ENCODE peak calls at places on chromosomes 13 and 19, in seven cellular contexts. G is CD4-positive, alpha-beta memory T cell; V is stomach; A is heart right ventricle; Y is CD8-positive, alpha-beta memory T cell; F is body of pancreas; W is left ventricle myocardium inferior. Q is an unnamed sample.

GRCh38 chr19:10390652-10391286 is 10.4 kb upstream of the TYK2 start:
- DNase-seq in G (peak), V (peak), A (peak), Y (peak), F (peak), W (peak), Q (no peak)

GRCh38 chr19:5539431-5539833 is 28.3 kb downstream of the TINCR start:
- DNase-seq in G (no peak), V (no peak), A (peak), Y (no peak), F (no peak), W (peak), Q (peak)

GRCh38 chr13:81726037-81726726 is 1385.3 kb upstream of the SPRY2 start:
- DNase-seq in G (no peak), V (no peak), A (no peak), Y (no peak), F (no peak), W (no peak), Q (no peak)

GRCh38 chr13:34066344-34066743 is 248.4 kb downstream of the RFC3 start:
- DNase-seq in G (no peak), V (no peak), A (no peak), Y (no peak), F (no peak), W (no peak), Q (no peak)

GRCh38 chr13:33717775-33718174 is 100.2 kb upstream of the RFC3 start:
- DNase-seq in G (no peak), V (no peak), A (no peak), Y (no peak), F (no peak), W (no peak), Q (no peak)

GRCh38 chr13:100210966-100211710 is 122.2 kb downstream of the PCCA start:
- DNase-seq in G (no peak), V (no peak), A (no peak), Y (no peak), F (no peak), W (no peak), Q (no peak)

GRCh38 chr19:18746393-18747167 is 44.5 kb downstream of the COMP start:
- DNase-seq in G (no peak), V (no peak), A (no peak), Y (no peak), F (no peak), W (no peak), Q (no peak)

GRCh38 chr19:54708781-54709180 is 15.5 kb upstream of the KIR3DL3 start:
- DNase-seq in G (no peak), V (no peak), A (no peak), Y (no peak), F (no peak), W (no peak), Q (no peak)

GRCh38 chr13:29591310-29591709 is 4.2 kb downstream of the SLC7A1 start:
- DNase-seq in G (no peak), V (no peak), A (no peak), Y (no peak), F (no peak), W (no peak), Q (no peak)

GRCh38 chr19:29806098-29806866 is 5.5 kb upstream of the CCNE1 start:
- DNase-seq in G (no peak), V (no peak), A (peak), Y (no peak), F (peak), W (peak), Q (no peak)

GRCh38 chr19:8320564-8321066 is 560 bp downstream of the NDUFA7 start:
- DNase-seq in G (no peak), V (no peak), A (no peak), Y (no peak), F (no peak), W (no peak), Q (peak)

DNA sequence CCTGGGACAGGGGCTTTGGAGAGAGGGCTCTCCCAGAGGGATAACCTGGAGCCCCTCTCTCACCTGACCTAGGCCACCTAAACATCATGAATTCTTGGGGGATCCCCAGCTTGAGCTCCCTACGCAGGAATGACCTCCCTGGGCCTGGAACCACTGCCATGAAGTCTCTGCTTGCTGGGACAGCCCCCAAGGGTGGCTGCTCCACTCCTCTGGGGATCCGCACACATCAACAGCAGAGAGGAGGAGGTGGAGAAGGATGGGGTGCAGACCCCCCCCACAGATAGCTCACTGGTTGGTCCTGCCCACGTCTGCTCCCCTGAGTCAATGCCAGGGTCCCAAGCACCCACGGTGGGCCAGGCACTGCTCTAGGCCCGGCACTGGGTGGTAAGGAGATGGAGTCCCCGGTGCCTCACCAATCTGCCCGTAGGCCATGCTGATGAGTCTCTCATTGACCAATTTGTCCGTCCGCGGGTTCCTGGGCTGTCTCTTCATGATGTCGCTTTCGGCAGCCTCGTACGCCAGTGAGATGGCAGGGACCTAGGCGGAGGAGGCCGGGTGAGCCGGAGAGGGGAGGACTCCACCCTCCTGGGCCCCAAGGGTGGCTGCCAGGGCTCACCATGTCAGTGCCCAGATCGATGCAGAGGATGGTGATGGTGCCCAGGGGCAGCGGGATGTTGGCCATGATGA is 10.8 kb upstream of the RABAC1 start:
- DNase-seq in G (no peak), V (no peak), A (no peak), Y (no peak), F (no peak), W (no peak), Q (no peak)
- H3K27ac ChIP-seq in G (no peak), V (no peak), A (no peak), Y (no peak), F (no peak), W (no peak), Q (no peak)

DNA sequence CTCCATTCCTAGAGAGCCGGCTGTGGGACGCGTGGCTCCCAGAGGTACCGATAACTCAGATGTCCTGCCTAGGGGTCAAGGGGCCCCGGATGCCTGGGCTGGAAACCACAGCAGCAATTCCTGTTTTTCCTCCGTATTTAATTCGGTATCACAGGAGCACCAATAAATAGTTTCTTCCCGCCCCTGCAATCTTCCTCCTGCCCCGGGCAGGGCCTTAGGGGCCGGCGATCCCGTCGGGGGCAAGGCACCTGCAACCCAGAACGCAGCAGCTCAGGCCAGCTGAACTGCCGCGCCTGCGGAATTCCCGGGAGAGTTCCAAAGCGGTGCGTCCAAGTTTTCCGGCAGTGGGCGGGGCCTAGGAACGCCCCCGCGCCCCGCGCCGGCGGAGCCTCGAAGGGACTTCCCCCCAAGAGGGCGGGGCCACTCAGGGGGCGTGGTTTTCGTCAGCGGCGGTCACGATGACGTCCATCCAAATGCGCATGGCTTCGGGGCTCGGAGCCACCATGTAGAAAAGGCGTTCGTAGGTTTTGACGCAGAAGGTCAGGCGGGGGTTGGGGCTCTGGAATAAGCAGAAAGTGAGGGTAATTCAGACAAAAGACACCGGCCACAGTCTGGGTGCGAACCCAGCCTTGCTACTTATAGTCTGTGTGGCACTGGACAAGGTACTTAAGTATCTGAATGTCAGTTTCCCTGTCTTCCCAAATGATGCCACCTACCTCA is 9.7 kb upstream of the LYPD3 start:
- DNase-seq in G (peak), V (peak), A (peak), Y (peak), F (peak), W (peak), Q (peak)
- H3K27ac ChIP-seq in G (peak), V (peak), A (peak), Y (peak), F (peak), W (peak), Q (peak)

GRCh38 chr13:21075303-21076264 is 14.2 kb upstream of the LATS2 start:
- DNase-seq in G (peak), V (peak), A (peak), Y (no peak), F (peak), W (peak), Q (no peak)

GRCh38 chr13:21076265-21076653 is 14.9 kb upstream of the LATS2 start:
- DNase-seq in G (no peak), V (no peak), A (no peak), Y (no peak), F (no peak), W (no peak), Q (no peak)

GRCh38 chr13:21077360-21078353 is 16.3 kb upstream of the LATS2 start:
- DNase-seq in G (no peak), V (no peak), A (no peak), Y (no peak), F (no peak), W (no peak), Q (no peak)

GRCh38 chr13:21071894-21072293 is 10.5 kb upstream of the LATS2 start:
- DNase-seq in G (no peak), V (no peak), A (no peak), Y (no peak), F (no peak), W (no peak), Q (no peak)

DNA sequence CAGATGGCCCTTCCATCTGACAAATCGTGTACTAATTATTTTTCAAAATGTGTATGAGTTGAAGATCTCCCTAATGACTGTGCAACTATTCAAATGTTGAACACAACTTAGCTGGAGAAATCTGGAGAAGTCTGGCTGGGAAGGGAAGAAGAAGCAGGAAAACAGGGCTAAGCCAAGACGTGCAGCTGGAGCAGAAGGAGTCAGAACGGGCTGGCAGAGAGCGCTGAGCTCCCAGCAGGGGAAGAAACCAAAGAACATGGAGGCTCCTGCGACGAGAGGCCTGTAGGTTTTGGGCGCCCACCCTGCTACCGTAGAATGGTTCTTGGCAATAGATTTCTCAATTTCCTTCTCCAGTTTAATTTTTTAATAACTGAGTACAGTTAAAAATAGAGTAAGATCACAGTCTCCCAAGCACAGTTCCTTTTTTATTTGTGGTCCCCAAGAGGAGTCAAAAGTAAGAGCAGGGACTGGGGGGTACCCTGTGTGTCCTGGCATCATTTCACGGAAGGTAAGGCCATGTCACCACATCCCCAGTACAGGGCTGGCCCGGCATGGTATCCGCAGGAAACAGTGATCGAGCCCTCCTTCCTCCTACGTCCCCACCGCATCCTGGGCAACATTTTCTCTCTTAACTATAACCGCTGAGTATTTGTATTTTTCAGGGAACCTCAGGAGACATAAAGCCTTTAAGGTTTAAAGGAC is 13.4 kb upstream of the LATS2 start:
- DNase-seq in G (peak), V (no peak), A (peak), Y (peak), F (no peak), W (peak), Q (no peak)
- H3K27ac ChIP-seq in G (no peak), V (peak), A (peak), Y (no peak), F (no peak), W (peak), Q (no peak)

GRCh38 chr19:49340069-49340864 is 5.1 kb downstream of the CD37 start:
- DNase-seq in G (no peak), V (peak), A (peak), Y (no peak), F (peak), W (peak), Q (no peak)
- H3K27ac ChIP-seq in G (no peak), V (peak), A (peak), Y (no peak), F (peak), W (peak), Q (no peak)

GRCh38 chr19:38557205-38557799 is 60.5 kb downstream of the MAP4K1 start:
- DNase-seq in G (no peak), V (peak), A (no peak), Y (no peak), F (no peak), W (no peak), Q (no peak)
- H3K27ac ChIP-seq in G (no peak), V (no peak), A (peak), Y (peak), F (no peak), W (no peak), Q (no peak)

DNA sequence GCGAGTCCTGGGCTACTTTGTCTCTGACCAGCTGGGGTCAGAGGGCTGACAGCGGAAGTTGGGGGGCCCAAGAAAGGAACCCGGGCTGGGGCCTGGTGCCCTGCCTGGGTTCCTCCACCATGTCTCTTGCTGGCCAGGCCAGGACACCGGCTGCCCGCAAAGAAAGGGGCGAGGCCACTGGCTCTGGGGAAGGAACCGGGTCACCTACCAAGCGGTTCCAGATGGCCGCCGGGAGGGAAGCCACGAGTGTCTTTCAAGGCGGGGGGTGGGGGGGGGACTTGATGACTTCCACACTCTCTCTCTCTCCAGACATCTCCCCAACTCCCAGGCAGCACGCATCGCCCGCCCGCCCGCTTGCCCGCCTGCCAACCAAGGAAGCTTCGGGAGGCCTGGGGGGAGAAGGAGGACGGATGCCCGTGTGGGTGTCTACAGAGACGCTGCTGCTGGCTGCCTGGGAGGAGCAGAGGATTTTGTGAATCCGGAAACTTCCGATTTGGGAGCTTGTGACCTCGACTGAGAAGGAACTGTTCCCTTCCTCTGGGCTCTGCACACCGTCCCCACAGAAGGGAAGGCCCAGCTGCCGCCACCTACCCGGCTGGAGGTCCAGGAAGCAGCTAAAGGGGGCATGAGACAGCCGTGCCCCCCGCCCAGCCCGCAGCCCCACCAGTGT is 1.1 kb downstream of the PIP5K1C start:
- DNase-seq in G (no peak), V (no peak), A (peak), Y (no peak), F (peak), W (peak), Q (peak)
- H3K27ac ChIP-seq in G (peak), V (peak), A (peak), Y (peak), F (peak), W (peak), Q (peak)

Q was measured in substantia nigra.